ENCODE peak calls at places on chromosomes 2 and 18, in ten cellular contexts. L is CD8-positive, alpha-beta T cell; N is NB4; C is left lung; J is adrenal gland; M is cardiac muscle cell; Y is pancreas; X is GM13976; V is upper lobe of left lung; U is OCI-LY7. T is an unnamed sample.

GRCh38 chr2:74020717-74021406 is 36.2 kb downstream of the TET3 start:
- DNase-seq in L (no peak), N (no peak), C (peak), J (no peak), M (no peak), Y (no peak), X (no peak), V (no peak), U (peak), T (no peak)

GRCh38 chr18:8439091-8439490 is 170.1 kb upstream of the RAB12 start:
- DNase-seq in L (no peak), N (no peak), C (no peak), J (no peak), M (no peak), Y (no peak), X (no peak), V (no peak), U (no peak), T (no peak)

GRCh38 chr18:59655661-59656060 is 41.6 kb downstream of the CCBE1 start:
- DNase-seq in L (no peak), N (no peak), C (no peak), J (no peak), M (no peak), Y (no peak), X (no peak), V (no peak), U (no peak), T (no peak)

GRCh38 chr2:79131687-79132086 is 11.4 kb downstream of the REG1A start:
- DNase-seq in L (no peak), N (no peak), C (no peak), J (no peak), M (no peak), Y (no peak), X (no peak), V (no peak), U (no peak), T (no peak)

GRCh38 chr2:204828191-204828590 is 282.9 kb downstream of the PARD3B start:
- DNase-seq in L (no peak), N (no peak), C (no peak), J (no peak), M (no peak), Y (no peak), X (no peak), V (no peak), U (no peak), T (no peak)

GRCh38 chr2:65639156-65639876 is 206.9 kb upstream of the SPRED2 start:
- DNase-seq in L (no peak), N (no peak), C (no peak), J (no peak), M (no peak), Y (no peak), X (no peak), V (no peak), U (no peak), T (no peak)

GRCh38 chr2:18924905-18925691 is 335.7 kb upstream of the NT5C1B start:
- DNase-seq in L (no peak), N (no peak), C (no peak), J (no peak), M (no peak), Y (no peak), X (no peak), V (no peak), U (no peak), T (no peak)

GRCh38 chr2:125185691-125186270 is 1160.7 kb downstream of the CNTNAP5 start:
- DNase-seq in L (no peak), N (no peak), C (no peak), J (no peak), M (no peak), Y (no peak), X (no peak), V (no peak), U (no peak), T (no peak)

GRCh38 chr2:117232305-117232704 is 582.2 kb upstream of the DDX18 start:
- DNase-seq in L (no peak), N (peak), C (no peak), J (no peak), M (peak), Y (no peak), X (no peak), V (peak), U (no peak), T (no peak)

GRCh38 chr18:34461266-34461665 is 236.6 kb upstream of the NOL4 start:
- DNase-seq in L (no peak), N (no peak), C (no peak), J (no peak), M (no peak), Y (no peak), X (no peak), V (no peak), U (no peak), T (no peak)

GRCh38 chr18:57819671-57820460 is 16.8 kb upstream of the ATP8B1 start:
- DNase-seq in L (no peak), N (no peak), C (peak), J (peak), M (peak), Y (peak), X (no peak), V (peak), U (no peak), T (no peak)

GRCh38 chr2:144350151-144350802 is 169.6 kb downstream of the ZEB2 start:
- DNase-seq in L (no peak), N (no peak), C (no peak), J (peak), M (no peak), Y (no peak), X (no peak), V (no peak), U (no peak), T (no peak)

GRCh38 chr2:119941388-119941787 is 71.5 kb upstream of the EPB41L5 start:
- DNase-seq in L (no peak), N (no peak), C (no peak), J (no peak), M (no peak), Y (no peak), X (no peak), V (no peak), U (no peak), T (no peak)

GRCh38 chr18:11066038-11066437 is 83.3 kb downstream of the PIEZO2 start:
- DNase-seq in L (no peak), N (no peak), C (no peak), J (no peak), M (no peak), Y (no peak), X (no peak), V (no peak), U (no peak), T (no peak)

GRCh38 chr2:112692496-112692911 is 28.3 kb upstream of the NT5DC4 start:
- DNase-seq in L (peak), N (peak), C (peak), J (peak), M (no peak), Y (peak), X (peak), V (peak), U (peak), T (peak)

GRCh38 chr2:234980476-234981187 is 28.8 kb downstream of the SH3BP4 start:
- DNase-seq in L (no peak), N (no peak), C (no peak), J (no peak), M (no peak), Y (no peak), X (no peak), V (peak), U (no peak), T (no peak)

GRCh38 chr2:240919161-240919781 is 13.1 kb downstream of the CROCC2 start:
- DNase-seq in L (no peak), N (no peak), C (peak), J (peak), M (no peak), Y (peak), X (no peak), V (no peak), U (no peak), T (no peak)

GRCh38 chr2:145199052-145199451 is 679.1 kb upstream of the ZEB2 start:
- DNase-seq in L (no peak), N (no peak), C (no peak), J (no peak), M (peak), Y (no peak), X (no peak), V (no peak), U (no peak), T (no peak)

GRCh38 chr2:225462945-225463344 is 63.4 kb downstream of the NYAP2 start:
- DNase-seq in L (no peak), N (no peak), C (no peak), J (no peak), M (no peak), Y (no peak), X (no peak), V (no peak), U (no peak), T (no peak)
- TF ChIP-seq CTCF in L (no peak), N (no peak), C (no peak), J (no peak), M (no peak), Y (no peak), X (no peak), V (no peak), U (no peak), T (no peak)

GRCh38 chr2:20506281-20506685 is 59.4 kb downstream of the RHOB start:
- DNase-seq in L (no peak), N (no peak), C (peak), J (no peak), M (no peak), Y (no peak), X (no peak), V (no peak), U (no peak), T (no peak)
- TF ChIP-seq CTCF in L (no peak), N (no peak), C (no peak), J (no peak), M (peak), Y (no peak), X (no peak), V (no peak), U (no peak), T (no peak)

DNA sequence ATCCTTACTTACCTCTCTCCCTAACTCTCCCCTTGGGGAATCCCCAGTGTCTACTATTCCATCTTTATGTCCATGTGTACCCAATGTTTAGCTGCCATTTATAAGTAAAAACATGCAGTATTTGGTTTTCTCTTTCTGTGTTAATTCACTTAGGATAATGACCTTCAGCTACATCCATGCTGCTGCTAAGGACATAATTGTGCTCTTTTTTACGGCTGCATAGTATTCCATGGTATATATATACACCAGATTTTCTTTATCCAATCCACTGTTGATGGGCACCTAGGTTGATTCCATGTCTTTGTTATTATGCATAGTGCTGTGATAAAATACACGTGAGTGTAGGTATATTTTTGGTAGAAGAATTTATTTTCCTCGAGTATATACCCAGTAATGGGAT is 24.3 kb upstream of the RIOK3 start:
- DNase-seq in L (no peak), N (no peak), C (no peak), J (no peak), M (no peak), Y (no peak), X (no peak), V (no peak), U (no peak), T (no peak)
- TF ChIP-seq CTCF in L (no peak), N (no peak), C (no peak), J (no peak), M (no peak), Y (no peak), X (no peak), V (no peak), U (no peak), T (no peak)

DNA sequence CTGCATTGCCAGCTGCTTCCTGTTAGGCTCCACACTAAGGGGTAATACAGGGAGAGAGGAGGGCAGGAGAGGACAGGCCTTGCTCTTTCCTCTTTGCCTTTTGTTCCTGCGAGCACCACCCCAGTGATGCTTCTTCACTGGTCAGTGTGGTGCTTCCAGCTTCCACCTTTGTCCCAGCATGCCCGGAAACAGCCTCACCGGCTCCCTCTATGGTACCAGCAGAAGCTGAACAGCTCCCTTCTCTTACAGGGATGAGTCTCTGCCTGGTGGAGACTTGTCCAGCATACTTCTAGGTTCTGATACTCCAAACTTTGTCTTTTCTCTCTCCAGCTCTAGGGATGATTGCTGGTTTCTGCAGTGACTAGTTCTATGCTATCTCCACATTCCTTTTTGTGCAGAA is 413.3 kb downstream of the TSN start:
- DNase-seq in L (no peak), N (no peak), C (no peak), J (no peak), M (peak), Y (no peak), X (no peak), V (no peak), U (no peak), T (no peak)
- TF ChIP-seq CTCF in L (no peak), N (peak), C (no peak), J (no peak), M (peak), Y (no peak), X (peak), V (no peak), U (peak), T (no peak)

GRCh38 chr2:219626540-219626939 is 890 bp upstream of the SLC4A3 start:
- DNase-seq in L (no peak), N (no peak), C (no peak), J (no peak), M (no peak), Y (no peak), X (no peak), V (no peak), U (no peak), T (no peak)

GRCh38 chr2:219628235-219628985 is 980 bp downstream of the SLC4A3 start:
- DNase-seq in L (no peak), N (no peak), C (no peak), J (no peak), M (no peak), Y (no peak), X (no peak), V (no peak), U (no peak), T (no peak)

GRCh38 chr2:219625179-219625578 is 2.3 kb upstream of the SLC4A3 start:
- DNase-seq in L (no peak), N (no peak), C (no peak), J (no peak), M (no peak), Y (no peak), X (no peak), V (no peak), U (no peak), T (no peak)

GRCh38 chr2:219628986-219629901 is 1.8 kb downstream of the SLC4A3 start:
- DNase-seq in L (no peak), N (peak), C (no peak), J (no peak), M (no peak), Y (no peak), X (no peak), V (no peak), U (no peak), T (no peak)

DNA sequence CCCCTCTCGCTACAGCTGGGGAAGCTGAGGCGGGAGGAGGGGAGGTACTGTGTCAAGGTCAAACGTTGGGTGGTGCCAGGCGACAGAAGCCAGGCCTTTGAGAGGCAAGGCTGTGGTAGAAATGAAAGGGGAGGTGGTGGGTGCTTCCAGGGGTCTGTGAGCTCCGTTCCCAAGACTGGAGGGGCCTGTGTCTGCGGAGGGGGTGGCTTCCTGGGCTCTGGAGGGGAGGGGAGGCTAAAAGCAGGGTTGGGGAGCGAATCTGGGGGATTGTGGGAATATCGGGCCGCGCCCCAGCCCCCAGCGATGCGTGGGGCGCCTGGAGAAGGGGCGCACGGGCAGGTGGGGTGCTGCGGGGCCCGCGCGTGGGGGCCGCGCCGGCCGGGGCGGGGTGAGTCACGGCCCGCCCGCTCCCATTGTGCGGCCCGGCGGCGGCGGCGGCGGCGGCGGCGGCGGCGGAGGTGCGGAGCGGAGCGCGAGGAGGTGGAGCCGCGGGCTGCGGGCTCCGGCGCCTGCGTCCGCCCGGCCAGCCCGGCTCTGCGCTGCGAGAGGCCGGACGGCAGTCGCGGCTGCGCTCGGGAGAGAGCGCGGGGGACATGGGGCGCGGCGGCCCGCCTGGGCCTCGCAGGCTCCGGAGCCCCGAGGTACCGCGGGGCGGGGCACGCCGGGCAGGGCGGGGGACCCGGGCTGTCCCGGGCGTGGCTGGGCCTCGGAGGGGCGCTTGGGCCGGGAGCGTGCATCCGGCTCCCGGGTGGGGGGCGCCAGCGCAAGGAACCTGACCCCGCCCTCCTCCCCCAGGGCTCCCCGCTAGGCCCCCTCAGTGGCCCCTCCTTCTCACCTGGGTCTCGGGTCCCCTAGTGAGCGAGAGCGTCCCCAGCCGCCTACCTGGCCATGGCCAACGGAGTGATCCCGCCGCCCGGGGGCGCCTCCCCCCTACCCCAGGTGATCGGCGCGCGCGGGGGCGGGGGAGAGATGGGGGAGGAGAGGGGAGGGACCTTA is at the start of gene SLC4A3:
- DNase-seq in L (no peak), N (no peak), C (no peak), J (no peak), M (peak), Y (no peak), X (no peak), V (no peak), U (no peak), T (no peak)
- TF ChIP-seq CTCF in L (no peak), N (no peak), C (no peak), J (no peak), M (no peak), Y (no peak), X (no peak), V (no peak), U (no peak), T (no peak)

DNA sequence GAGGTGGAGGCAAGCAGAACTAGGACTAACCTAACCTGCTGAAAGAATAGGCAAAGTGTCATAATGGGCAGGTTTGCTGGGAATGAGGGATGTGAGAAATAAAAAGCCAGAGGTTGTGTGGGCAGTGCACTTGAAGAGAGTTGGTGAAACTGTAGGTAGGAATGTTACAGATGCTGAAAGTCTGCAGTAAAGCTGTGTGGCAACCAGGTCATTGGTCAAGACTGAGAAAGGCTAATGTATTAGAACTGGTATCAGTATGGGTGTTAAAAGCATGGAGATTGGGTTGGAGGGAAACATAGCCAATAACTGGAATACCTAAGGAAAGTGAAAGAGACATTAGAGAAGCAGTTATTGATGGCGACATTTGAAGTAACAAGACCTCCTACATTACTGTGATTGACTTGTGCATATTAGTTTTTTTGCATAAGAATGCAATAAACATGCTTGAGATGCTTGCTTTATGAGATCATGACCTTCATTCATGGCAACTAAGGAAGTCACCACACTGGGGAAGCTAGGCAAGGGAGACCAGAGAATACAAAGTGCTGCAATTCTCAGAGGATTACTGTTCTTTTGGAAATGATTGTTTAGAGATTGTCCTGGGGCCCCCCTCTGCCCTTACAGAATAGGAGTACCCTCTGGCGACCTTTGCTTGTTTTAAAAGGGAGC is 11.8 kb downstream of the GULP1 start:
- DNase-seq in L (no peak), N (no peak), C (no peak), J (no peak), M (no peak), Y (no peak), X (no peak), V (no peak), U (no peak), T (no peak)
- TF ChIP-seq CTCF in L (no peak), N (no peak), C (no peak), J (no peak), M (no peak), Y (no peak), X (no peak), V (no peak), U (no peak), T (no peak)

GRCh38 chr2:77831471-77831870 is 309.3 kb upstream of the LRRTM4 start:
- DNase-seq in L (no peak), N (no peak), C (no peak), J (no peak), M (no peak), Y (no peak), X (no peak), V (no peak), U (no peak), T (no peak)
- TF ChIP-seq CTCF in L (no peak), N (no peak), C (no peak), J (no peak), M (no peak), Y (no peak), X (no peak), V (no peak), U (no peak), T (no peak)

GRCh38 chr18:52694804-52695203 is 354.8 kb downstream of the DCC start:
- DNase-seq in L (no peak), N (peak), C (no peak), J (no peak), M (no peak), Y (no peak), X (no peak), V (no peak), U (peak), T (no peak)
- TF ChIP-seq CTCF in L (no peak), N (peak), C (no peak), J (no peak), M (peak), Y (no peak), X (peak), V (no peak), U (peak), T (no peak)

GRCh38 chr2:166419616-166419934 is 43.8 kb upstream of the SCN9A start:
- DNase-seq in L (no peak), N (peak), C (no peak), J (no peak), M (no peak), Y (no peak), X (no peak), V (no peak), U (no peak), T (no peak)
- TF ChIP-seq CTCF in L (no peak), N (no peak), C (no peak), J (no peak), M (peak), Y (no peak), X (no peak), V (peak), U (peak), T (no peak)

GRCh38 chr18:49447810-49448745 is 12.4 kb downstream of the DYM start:
- DNase-seq in L (peak), N (peak), C (no peak), J (no peak), M (peak), Y (no peak), X (peak), V (peak), U (peak), T (peak)
- TF ChIP-seq CTCF in L (peak), N (peak), C (peak), J (peak), M (peak), Y (no peak), X (no peak), V (peak), U (peak), T (peak)

T was measured in CD4-positive, alpha-beta T cell.